ENCODE peak calls at places on chromosomes 1 and 21, in seven cellular contexts. B is OCI-LY7; A is Karpas-422; F is lower lobe of right lung; W is naive thymus-derived CD4-positive, alpha-beta T cell; V is K562; C is MM.1S. Q is an unnamed sample. For H3K4me1 and H3K36me3, the result is how much of the 10 kb centered on the place peaks cover.

GRCh38 chr1:110280126-110280525 is 59.1 kb upstream of the RBM15 start:
- DNase-seq in F (no peak), B (peak), C (no peak), W (no peak), V (no peak), A (no peak), Q (no peak)

GRCh38 chr1:2451744-2452582 is 24.1 kb upstream of the PLCH2 start:
- DNase-seq in B (no peak), C (no peak), F (no peak), W (no peak), A (no peak), V (no peak), Q (no peak)

GRCh38 chr1:221776495-221777413 is 34.9 kb upstream of the DUSP10 start:
- DNase-seq in F (no peak), C (peak), A (no peak), V (no peak), W (no peak), B (no peak), Q (no peak)

GRCh38 chr21:16279658-16280581 is 550.1 kb downstream of the USP25 start:
- DNase-seq in C (no peak), V (no peak), F (no peak), A (no peak), B (no peak), W (no peak), Q (no peak)

GRCh38 chr21:45096216-45096615 is 21.8 kb downstream of the ADARB1 start:
- DNase-seq in A (no peak), F (no peak), C (no peak), W (no peak), B (no peak), V (no peak), Q (no peak)

GRCh38 chr1:115428262-115428661 is 90.2 kb upstream of the NGF start:
- DNase-seq in C (no peak), A (no peak), W (no peak), V (no peak), B (no peak), F (no peak), Q (no peak)

GRCh38 chr21:45617021-45617930 is 26.2 kb upstream of the PCBP3 start:
- DNase-seq in W (no peak), F (no peak), A (no peak), V (no peak), C (no peak), B (no peak), Q (no peak)

GRCh38 chr1:61956012-61956645 is 213.8 kb downstream of the PATJ start:
- DNase-seq in A (no peak), V (no peak), B (no peak), C (no peak), W (no peak), F (no peak), Q (no peak)

GRCh38 chr1:150528997-150529396 is 13.4 kb downstream of the FALEC start:
- DNase-seq in C (no peak), W (no peak), A (no peak), F (no peak), V (no peak), B (no peak), Q (no peak)

GRCh38 chr21:46667191-46667734 is 31.8 kb downstream of the PRMT2 start:
- DNase-seq in A (peak), V (no peak), C (no peak), B (no peak), F (no peak), W (no peak), Q (no peak)
- H3K4me3 ChIP-seq in A (peak), V (no peak), C (no peak), B (no peak), F (peak), W (peak), Q (peak)

GRCh38 chr1:18350783-18351182 is 129.9 kb upstream of the KLHDC7A start:
- DNase-seq in B (no peak), A (no peak), V (no peak), C (no peak), F (no peak), W (no peak), Q (no peak)
- H3K4me1 ChIP-seq in B (under half), A (under half), V (under half), C (under half), F (under half), W (under half), Q (under half)

GRCh38 chr1:108188801-108189200 is 11.3 kb downstream of the SLC25A24 start:
- DNase-seq in A (no peak), V (no peak), W (no peak), B (no peak), C (no peak), F (no peak), Q (no peak)

GRCh38 chr1:108182854-108183253 is 17.3 kb downstream of the SLC25A24 start:
- DNase-seq in A (no peak), C (no peak), B (no peak), W (no peak), F (no peak), V (no peak), Q (no peak)

GRCh38 chr1:108183301-108183700 is 16.8 kb downstream of the SLC25A24 start:
- DNase-seq in V (no peak), A (no peak), C (no peak), F (no peak), W (no peak), B (no peak), Q (no peak)
- H3K36me3 ChIP-seq in V (under half), A (under half), C (under half), F (half or more), W (under half), B (under half), Q (under half)

GRCh38 chr1:108695515-108695914 is 3.4 kb downstream of the PRPF38B start:
- DNase-seq in F (no peak), B (no peak), C (no peak), A (no peak), V (no peak), W (no peak), Q (no peak)
- H3K4me3 ChIP-seq in F (peak), B (peak), C (no peak), A (no peak), V (no peak), W (peak), Q (no peak)

GRCh38 chr1:10237157-10237539 is 26.8 kb downstream of the KIF1B start:
- DNase-seq in V (no peak), F (no peak), A (no peak), B (no peak), C (no peak), W (no peak), Q (no peak)
- H3K4me1 ChIP-seq in V (under half), F (under half), A (under half), B (under half), C (under half), W (under half), Q (under half)

DNA sequence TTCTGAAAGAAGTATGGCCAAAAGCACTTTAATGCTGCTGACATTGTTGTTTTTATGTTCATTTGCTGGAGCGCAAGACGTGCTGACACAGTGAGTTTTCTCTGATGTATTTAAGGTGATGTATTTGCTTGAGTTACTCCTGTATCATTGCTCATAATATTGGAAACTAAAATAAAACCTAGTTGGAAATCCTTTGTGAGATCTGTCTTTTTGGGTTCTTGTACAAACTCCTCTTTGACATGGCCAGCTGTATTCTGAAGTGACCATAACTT is 6.0 kb upstream of the MIIP start:
- DNase-seq in B (no peak), F (no peak), V (no peak), A (no peak), W (no peak), C (no peak), Q (no peak)
- H3K36me3 ChIP-seq in B (half or more), F (under half), V (half or more), A (under half), W (under half), C (under half), Q (under half)

DNA sequence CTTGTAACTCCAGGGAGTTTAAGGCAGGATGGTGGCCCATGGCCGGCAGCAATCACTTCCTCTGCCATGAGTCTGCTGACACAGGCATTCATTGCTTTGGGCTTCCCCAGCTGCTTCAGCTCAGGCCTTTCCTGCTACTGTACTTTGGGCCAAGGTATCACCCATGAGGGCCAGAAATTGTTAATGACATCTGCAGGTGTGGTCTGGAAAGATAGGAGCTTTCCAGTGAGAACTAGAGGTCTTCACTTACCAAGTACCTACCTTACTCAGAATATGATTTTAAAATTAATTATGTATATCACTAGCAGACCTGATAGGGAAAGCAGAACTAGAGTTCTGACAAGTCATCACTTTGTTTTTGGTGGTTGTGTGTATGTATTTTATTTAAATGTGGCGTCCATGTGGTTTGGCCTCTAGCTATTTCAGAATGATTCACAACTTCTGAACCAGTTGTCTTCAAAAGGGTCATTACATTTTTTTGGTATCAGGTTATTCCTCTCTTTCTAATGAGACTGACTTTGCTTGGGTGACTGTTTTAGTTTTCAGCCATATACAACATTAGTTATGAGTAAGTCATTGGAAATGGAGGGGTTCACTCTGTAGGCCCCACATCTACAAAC is 2.7 kb downstream of the RGL1 start:
- DNase-seq in F (no peak), B (no peak), C (peak), V (no peak), W (no peak), A (no peak), Q (no peak)
- H3K4me3 ChIP-seq in F (peak), B (no peak), C (peak), V (no peak), W (no peak), A (no peak), Q (no peak)

DNA sequence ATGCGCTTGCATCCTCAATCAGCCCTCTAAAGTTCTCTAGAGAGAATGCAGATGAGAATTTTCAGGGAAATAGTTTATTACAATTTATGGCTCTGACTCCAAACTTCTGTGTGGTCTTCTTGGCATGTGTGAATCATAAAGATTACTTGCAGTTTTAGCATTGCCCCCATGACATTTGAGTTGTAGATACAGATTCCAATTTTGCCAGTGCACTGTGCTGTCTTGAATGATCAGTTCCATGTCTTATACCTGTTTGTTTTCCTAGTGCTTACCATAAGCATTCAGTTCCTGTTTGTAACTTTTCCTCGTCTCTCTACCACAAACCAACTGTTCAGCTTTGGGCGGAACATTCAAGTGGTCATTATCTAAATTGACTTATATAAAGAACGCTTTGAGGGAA is 4.8 kb downstream of the KRTAP21-3 start:
- DNase-seq in W (no peak), C (no peak), A (no peak), B (no peak), F (no peak), V (no peak), Q (no peak)
- H3K4me1 ChIP-seq in W (under half), C (under half), A (under half), B (under half), F (under half), V (under half), Q (under half)

DNA sequence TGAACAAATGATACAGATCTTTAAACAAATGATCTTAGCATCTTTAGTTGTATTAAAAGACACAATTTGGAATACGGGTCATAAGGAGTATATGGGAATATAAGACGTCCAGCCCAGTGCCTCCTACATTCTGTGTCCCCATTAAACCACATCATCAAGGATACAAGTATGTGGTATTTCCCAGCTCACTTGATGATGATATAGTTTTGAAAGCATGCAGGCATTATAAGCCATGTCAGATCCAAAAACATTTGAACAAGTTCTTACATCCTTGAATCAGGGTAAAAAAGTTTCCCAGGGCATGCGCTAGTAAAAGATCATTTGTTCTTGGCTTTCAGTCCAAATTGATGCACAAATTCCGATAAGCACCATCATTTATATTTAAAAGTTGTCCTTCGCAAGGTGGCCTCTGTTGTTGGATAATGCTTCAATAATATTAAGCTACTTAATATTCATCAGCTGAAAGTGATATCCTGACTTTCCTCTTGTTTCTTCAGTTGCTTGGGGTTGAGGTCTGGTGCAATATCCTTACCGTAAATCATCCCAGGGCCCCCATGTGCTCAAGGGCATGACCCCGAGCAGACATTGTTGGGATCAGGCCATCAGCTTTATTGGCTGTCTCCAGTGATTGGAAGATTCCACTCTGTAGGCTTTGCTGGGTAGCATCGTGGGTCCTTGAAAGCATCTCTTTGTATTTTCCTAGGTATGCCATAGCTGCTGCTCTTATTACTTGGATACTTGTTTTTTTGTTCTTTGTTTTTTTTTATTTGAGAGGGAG is 61.9 kb downstream of the CENPF start:
- DNase-seq in F (no peak), V (no peak), C (no peak), B (no peak), W (no peak), A (no peak), Q (no peak)
- H3K36me3 ChIP-seq in F (under half), V (half or more), C (under half), B (half or more), W (under half), A (half or more), Q (under half)